ENCODE peak calls at places on chromosomes 1 and 21, in nine cellular contexts. One of them, this sample, is unnamed.

GRCh38 chr1:175901076-175901475 is 157.7 kb upstream of the TNR start:
- DNase-seq in GM12878: no peak
- DNase-seq in left lung: no peak
- DNase-seq in AG10803: no peak
- DNase-seq in IMR-90: no peak
- DNase-seq in cardiac muscle cell: no peak
- DNase-seq in astrocyte of the spinal cord: no peak
- DNase-seq in vagina: peak; percentile 42
- DNase-seq in A549: no peak
- DNase-seq in this sample: no peak

GRCh38 chr1:20211511-20211931 is 25.2 kb upstream of the PLA2G2C start:
- DNase-seq in AG10803: no peak
- DNase-seq in astrocyte of the spinal cord: no peak
- DNase-seq in cardiac muscle cell: no peak
- DNase-seq in vagina: no peak
- DNase-seq in IMR-90: no peak
- DNase-seq in A549: peak; percentile 31
- DNase-seq in GM12878: no peak
- DNase-seq in left lung: no peak
- DNase-seq in this sample: no peak

GRCh38 chr1:206472454-206472853 is 2.2 kb downstream of the IKBKE start:
- DNase-seq in cardiac muscle cell: no peak
- DNase-seq in A549: no peak
- DNase-seq in vagina: no peak
- DNase-seq in GM12878: no peak
- DNase-seq in left lung: peak; percentile 57
- DNase-seq in AG10803: peak; percentile 81
- DNase-seq in astrocyte of the spinal cord: peak; percentile 72
- DNase-seq in IMR-90: peak; percentile 93
- DNase-seq in this sample: peak; percentile 73

GRCh38 chr1:145782166-145783099 is 41.5 kb downstream of the RNF115 start:
- DNase-seq in GM12878: no peak
- DNase-seq in left lung: no peak
- DNase-seq in IMR-90: peak; percentile 96
- DNase-seq in astrocyte of the spinal cord: peak; percentile 90
- DNase-seq in vagina: no peak
- DNase-seq in AG10803: peak; percentile 88
- DNase-seq in A549: peak; percentile 35
- DNase-seq in cardiac muscle cell: no peak
- DNase-seq in this sample: peak; percentile 94

GRCh38 chr21:39016740-39017315 is 166.4 kb downstream of the PSMG1 start:
- DNase-seq in IMR-90: peak; percentile 40
- DNase-seq in cardiac muscle cell: no peak
- DNase-seq in left lung: peak; percentile 71
- DNase-seq in GM12878: peak; percentile 23
- DNase-seq in A549: no peak
- DNase-seq in vagina: no peak
- DNase-seq in AG10803: peak; percentile 41
- DNase-seq in astrocyte of the spinal cord: no peak
- DNase-seq in this sample: no peak

GRCh38 chr1:22314676-22315075 is 137.0 kb upstream of the ZBTB40 start:
- DNase-seq in cardiac muscle cell: no peak
- DNase-seq in vagina: peak; percentile 77
- DNase-seq in left lung: no peak
- DNase-seq in IMR-90: no peak
- DNase-seq in GM12878: no peak
- DNase-seq in A549: no peak
- DNase-seq in AG10803: no peak
- DNase-seq in astrocyte of the spinal cord: no peak
- DNase-seq in this sample: no peak

GRCh38 chr21:15706686-15707085 is 23.1 kb upstream of the USP25 start:
- DNase-seq in astrocyte of the spinal cord: peak; percentile 89
- DNase-seq in left lung: no peak
- DNase-seq in IMR-90: peak; percentile 97
- DNase-seq in cardiac muscle cell: no peak
- DNase-seq in vagina: no peak
- DNase-seq in GM12878: no peak
- DNase-seq in A549: peak; percentile 19
- DNase-seq in AG10803: peak; percentile 97
- DNase-seq in this sample: peak; percentile 100

GRCh38 chr21:37557261-37557950 is 190.8 kb downstream of the DYRK1A start:
- DNase-seq in vagina: peak; percentile 65
- DNase-seq in A549: no peak
- DNase-seq in AG10803: no peak
- DNase-seq in left lung: no peak
- DNase-seq in GM12878: peak; percentile 91
- DNase-seq in IMR-90: no peak
- DNase-seq in cardiac muscle cell: no peak
- DNase-seq in astrocyte of the spinal cord: no peak
- DNase-seq in this sample: no peak

GRCh38 chr1:212987702-212988322 is 27.9 kb downstream of the ANGEL2 start:
- DNase-seq in left lung: no peak
- DNase-seq in vagina: no peak
- DNase-seq in A549: no peak
- DNase-seq in IMR-90: peak; percentile 77
- DNase-seq in GM12878: no peak
- DNase-seq in cardiac muscle cell: no peak
- DNase-seq in AG10803: peak; percentile 12
- DNase-seq in astrocyte of the spinal cord: peak; percentile 76
- DNase-seq in this sample: peak; percentile 58

GRCh38 chr1:192126030-192126619 is 32.1 kb upstream of the RGS18 start:
- DNase-seq in A549: no peak
- DNase-seq in GM12878: no peak
- DNase-seq in astrocyte of the spinal cord: no peak
- DNase-seq in left lung: no peak
- DNase-seq in AG10803: no peak
- DNase-seq in IMR-90: no peak
- DNase-seq in vagina: no peak
- DNase-seq in cardiac muscle cell: no peak
- DNase-seq in this sample: no peak

GRCh38 chr1:46218443-46218842 is 15.3 kb downstream of the LURAP1 start:
- DNase-seq in vagina: no peak
- DNase-seq in AG10803: no peak
- DNase-seq in GM12878: no peak
- DNase-seq in astrocyte of the spinal cord: no peak
- DNase-seq in IMR-90: no peak
- DNase-seq in cardiac muscle cell: no peak
- DNase-seq in A549: no peak
- DNase-seq in left lung: no peak
- DNase-seq in this sample: no peak

DNA sequence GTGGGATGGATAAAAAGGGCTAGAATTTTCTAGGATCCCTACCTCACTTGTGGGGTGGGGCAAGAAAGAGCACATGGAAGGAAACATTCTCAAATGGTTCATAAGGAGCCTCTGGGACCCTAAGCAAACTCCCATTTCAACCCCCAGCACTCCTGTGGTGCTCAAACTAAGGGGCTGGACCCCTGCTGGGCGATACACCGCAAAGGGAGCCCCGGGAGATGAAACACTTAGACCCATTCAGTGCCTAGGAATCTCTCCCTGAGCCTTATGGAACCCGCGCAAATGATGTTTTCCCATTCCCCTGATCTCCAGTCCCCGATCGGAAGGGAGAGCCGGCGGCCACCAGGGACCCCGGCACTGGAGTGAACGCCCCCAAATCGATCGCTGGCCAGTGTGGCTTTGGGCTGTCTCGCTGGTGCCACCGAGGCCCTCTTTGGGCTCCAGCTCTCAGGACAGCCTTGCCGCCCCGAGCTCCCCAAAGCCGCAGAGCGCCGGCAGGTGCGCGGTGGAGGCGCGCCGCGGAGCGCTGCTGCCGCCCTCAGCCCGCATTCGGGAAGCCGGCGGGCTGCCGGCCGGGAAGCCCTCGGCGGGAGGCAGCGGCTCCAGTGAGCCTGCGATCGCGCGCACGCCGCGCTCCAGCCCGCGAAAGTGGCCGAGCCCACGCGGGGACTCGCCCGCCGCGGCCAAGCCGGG is 1.2 kb downstream of the PLXNA2 start:
- DNase-seq in cardiac muscle cell: peak; percentile 57
- DNase-seq in IMR-90: no peak
- DNase-seq in left lung: no peak
- DNase-seq in AG10803: no peak
- DNase-seq in GM12878: no peak
- DNase-seq in A549: no peak
- DNase-seq in vagina: no peak
- DNase-seq in astrocyte of the spinal cord: no peak
- DNase-seq in this sample: no peak
- TF ChIP-seq CTCF in cardiac muscle cell: peak; percentile 14
- TF ChIP-seq CTCF in IMR-90: peak; percentile 26
- TF ChIP-seq CTCF in left lung: no peak
- TF ChIP-seq CTCF in AG10803: peak; percentile 3
- TF ChIP-seq CTCF in GM12878: no peak
- TF ChIP-seq CTCF in A549: peak; percentile 40
- TF ChIP-seq CTCF in vagina: no peak
- TF ChIP-seq CTCF in astrocyte of the spinal cord: no peak
- TF ChIP-seq CTCF in this sample: peak; percentile 7

DNA sequence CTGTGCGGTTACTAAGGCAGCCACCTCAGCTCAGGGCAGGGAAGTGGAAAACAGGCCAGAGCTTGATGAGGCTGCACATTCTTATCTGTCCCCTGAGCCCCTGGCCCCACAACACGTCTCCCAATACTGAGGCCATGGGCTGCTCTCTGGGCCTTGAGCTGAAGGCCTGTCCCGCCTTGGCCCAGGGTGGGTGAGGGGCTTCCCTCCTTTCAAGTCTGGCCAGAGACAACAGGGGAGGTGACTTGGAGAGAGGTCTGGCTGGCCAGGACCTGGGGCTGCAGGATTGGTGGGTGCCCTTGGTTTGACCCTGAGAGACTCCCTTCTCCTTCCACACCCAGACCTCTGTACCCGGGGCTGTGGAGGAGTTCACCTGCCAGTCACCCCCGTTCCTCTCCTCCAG is 563.8 kb downstream of the PTPRU start:
- DNase-seq in AG10803: no peak
- DNase-seq in astrocyte of the spinal cord: no peak
- DNase-seq in cardiac muscle cell: peak; percentile 9
- DNase-seq in A549: no peak
- DNase-seq in vagina: peak; percentile 72
- DNase-seq in IMR-90: no peak
- DNase-seq in left lung: no peak
- DNase-seq in GM12878: no peak
- DNase-seq in this sample: no peak
- H3K4me3 ChIP-seq in AG10803: no peak overlapping the region
- H3K4me3 ChIP-seq in astrocyte of the spinal cord: no peak overlapping the region
- H3K4me3 ChIP-seq in cardiac muscle cell: no peak overlapping the region
- H3K4me3 ChIP-seq in A549: no peak overlapping the region
- H3K4me3 ChIP-seq in vagina: no peak overlapping the region
- H3K4me3 ChIP-seq in IMR-90: no peak overlapping the region
- H3K4me3 ChIP-seq in left lung: no peak overlapping the region
- H3K4me3 ChIP-seq in GM12878: no peak overlapping the region
- H3K4me3 ChIP-seq in this sample: no peak overlapping the region

GRCh38 chr1:96414598-96414997 is 307.0 kb upstream of the PTBP2 start:
- DNase-seq in IMR-90: no peak
- DNase-seq in astrocyte of the spinal cord: no peak
- DNase-seq in vagina: no peak
- DNase-seq in A549: no peak
- DNase-seq in AG10803: no peak
- DNase-seq in GM12878: no peak
- DNase-seq in cardiac muscle cell: peak; percentile 23
- DNase-seq in left lung: no peak
- DNase-seq in this sample: no peak
- TF ChIP-seq CTCF in IMR-90: no peak
- TF ChIP-seq CTCF in astrocyte of the spinal cord: no peak
- TF ChIP-seq CTCF in vagina: no peak
- TF ChIP-seq CTCF in A549: no peak
- TF ChIP-seq CTCF in AG10803: no peak
- TF ChIP-seq CTCF in GM12878: no peak
- TF ChIP-seq CTCF in cardiac muscle cell: no peak
- TF ChIP-seq CTCF in left lung: no peak
- TF ChIP-seq CTCF in this sample: no peak

GRCh38 chr1:178488393-178488792 is 8.4 kb downstream of the CLEC20A start:
- DNase-seq in astrocyte of the spinal cord: no peak
- DNase-seq in left lung: no peak
- DNase-seq in IMR-90: no peak
- DNase-seq in AG10803: no peak
- DNase-seq in A549: no peak
- DNase-seq in vagina: no peak
- DNase-seq in GM12878: no peak
- DNase-seq in cardiac muscle cell: no peak
- DNase-seq in this sample: no peak

GRCh38 chr1:178487070-178487615 is 9.6 kb downstream of the CLEC20A start:
- DNase-seq in left lung: no peak
- DNase-seq in vagina: no peak
- DNase-seq in cardiac muscle cell: no peak
- DNase-seq in astrocyte of the spinal cord: no peak
- DNase-seq in IMR-90: no peak
- DNase-seq in A549: no peak
- DNase-seq in AG10803: no peak
- DNase-seq in GM12878: no peak
- DNase-seq in this sample: no peak

GRCh38 chr1:178485467-178486098 is 11.2 kb downstream of the CLEC20A start:
- DNase-seq in GM12878: no peak
- DNase-seq in vagina: no peak
- DNase-seq in IMR-90: no peak
- DNase-seq in A549: no peak
- DNase-seq in AG10803: no peak
- DNase-seq in left lung: no peak
- DNase-seq in astrocyte of the spinal cord: no peak
- DNase-seq in cardiac muscle cell: no peak
- DNase-seq in this sample: no peak

GRCh38 chr1:178484698-178485225 is 12.0 kb downstream of the CLEC20A start:
- DNase-seq in astrocyte of the spinal cord: no peak
- DNase-seq in GM12878: no peak
- DNase-seq in AG10803: peak; percentile 11
- DNase-seq in cardiac muscle cell: no peak
- DNase-seq in A549: no peak
- DNase-seq in left lung: no peak
- DNase-seq in vagina: no peak
- DNase-seq in IMR-90: no peak
- DNase-seq in this sample: no peak

DNA sequence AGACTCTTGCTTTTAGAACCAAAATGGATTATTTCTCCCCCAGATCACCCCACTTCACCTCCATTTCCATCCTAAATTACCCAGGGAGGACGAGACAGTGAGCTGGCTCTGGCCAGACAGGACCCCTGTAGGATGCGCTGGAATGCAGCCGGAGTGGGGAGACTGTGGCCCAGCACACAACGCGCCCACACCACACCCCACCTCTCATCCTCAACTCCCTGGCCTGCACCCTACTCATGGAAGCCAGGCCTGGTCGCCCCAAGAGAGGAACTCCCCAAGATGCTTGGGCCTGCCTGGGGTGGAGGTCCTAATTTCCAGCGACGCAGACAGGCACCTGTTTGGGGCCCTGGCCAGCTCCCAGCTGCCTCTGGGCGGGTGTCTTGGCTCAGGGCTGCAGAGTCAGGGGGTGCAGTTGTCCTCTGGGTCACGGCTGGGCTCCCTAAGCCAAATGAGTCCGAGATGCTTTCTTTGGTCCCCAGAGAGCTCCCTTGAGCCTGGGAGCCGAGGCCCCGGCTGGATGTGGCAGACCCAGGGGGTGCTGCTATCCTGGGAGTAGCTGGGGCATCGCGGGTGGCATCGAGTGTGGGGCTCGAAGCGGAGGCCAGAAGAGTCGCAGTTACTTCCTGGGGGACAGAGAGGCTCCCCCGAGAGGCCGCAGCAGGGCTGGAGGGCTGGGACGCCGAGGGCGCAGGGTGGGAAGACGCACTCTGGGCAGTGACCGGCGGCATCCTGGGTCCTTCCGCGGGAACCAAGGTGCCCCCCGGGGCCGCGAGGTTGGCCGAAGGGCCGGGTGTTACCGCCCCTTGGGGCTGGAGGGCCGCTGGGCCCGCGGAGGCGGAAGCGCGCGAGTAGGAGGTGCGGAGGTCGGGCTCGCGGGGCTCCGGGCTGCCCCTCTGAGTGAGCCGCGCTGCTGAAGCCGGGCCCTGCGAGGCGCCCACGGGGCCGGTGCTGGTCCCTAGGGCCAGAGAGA is 10.4 kb downstream of the CLEC20A start:
- DNase-seq in vagina: no peak
- DNase-seq in left lung: no peak
- DNase-seq in cardiac muscle cell: no peak
- DNase-seq in A549: no peak
- DNase-seq in GM12878: no peak
- DNase-seq in astrocyte of the spinal cord: no peak
- DNase-seq in IMR-90: no peak
- DNase-seq in AG10803: no peak
- DNase-seq in this sample: no peak
- H3K4me3 ChIP-seq in vagina: peak overlapping the region; percentile 16
- H3K4me3 ChIP-seq in left lung: peak overlapping the region; percentile 19
- H3K4me3 ChIP-seq in cardiac muscle cell: no peak overlapping the region
- H3K4me3 ChIP-seq in A549: no peak overlapping the region
- H3K4me3 ChIP-seq in GM12878: no peak overlapping the region
- H3K4me3 ChIP-seq in astrocyte of the spinal cord: no peak overlapping the region
- H3K4me3 ChIP-seq in IMR-90: no peak overlapping the region
- H3K4me3 ChIP-seq in AG10803: peak overlapping the region; percentile 9
- H3K4me3 ChIP-seq in this sample: no peak overlapping the region